ENCODE peak calls at places on chromosome 19, in ten cellular contexts. W is GM23338, R is GM23248, B is IMR-90, E is K562, T is uterus, X is ascending aorta, K is PC-3, Y is adipocyte, G is fibroblast of lung. M is an unnamed sample. For H3K36me3, the result is how much of the 10 kb centered on the place peaks cover.

GRCh38 chr19:10167459-10167858 is 27.3 kb downstream of the DNMT1 start:
- DNase-seq in W (no peak), R (no peak), B (no peak), E (no peak), T (no peak), X (no peak), K (no peak), Y (no peak), G (no peak), M (no peak)

GRCh38 chr19:35059006-35059798 is 17.7 kb downstream of the HPN start:
- DNase-seq in W (peak), R (no peak), B (no peak), E (no peak), T (no peak), X (no peak), K (no peak), Y (no peak), G (no peak), M (no peak)

GRCh38 chr19:13850910-13851753 is 25.8 kb upstream of the NANOS3 start:
- DNase-seq in W (no peak), R (peak), B (peak), E (peak), T (peak), X (peak), K (peak), Y (peak), G (peak), M (peak)

GRCh38 chr19:33332248-33332647 is 29.9 kb upstream of the CEBPA start:
- DNase-seq in W (no peak), R (no peak), B (no peak), E (no peak), T (no peak), X (no peak), K (no peak), Y (no peak), G (no peak), M (no peak)

GRCh38 chr19:46637224-46637623 is 1.2 kb upstream of the GNG8 start:
- DNase-seq in W (no peak), R (no peak), B (no peak), E (no peak), T (no peak), X (no peak), K (no peak), Y (no peak), G (no peak), M (no peak)

GRCh38 chr19:46813570-46814358 is 25.4 kb upstream of the SLC1A5 start:
- DNase-seq in W (no peak), R (no peak), B (peak), E (no peak), T (peak), X (peak), K (peak), Y (peak), G (peak), M (peak)

GRCh38 chr19:6849876-6850275 is 37.5 kb upstream of the ADGRE1 start:
- DNase-seq in W (no peak), R (no peak), B (no peak), E (no peak), T (no peak), X (no peak), K (no peak), Y (no peak), G (no peak), M (no peak)

GRCh38 chr19:57271280-57271679 is 9.0 kb upstream of the ZNF460 start:
- DNase-seq in W (no peak), R (no peak), B (no peak), E (no peak), T (no peak), X (no peak), K (no peak), Y (no peak), G (no peak), M (no peak)

GRCh38 chr19:47713046-47714021 is at the start of gene EHD2:
- DNase-seq in W (peak), R (peak), B (peak), E (peak), T (peak), X (peak), K (no peak), Y (peak), G (peak), M (peak)

GRCh38 chr19:2235396-2236284 is 489 bp downstream of the PLEKHJ1 start:
- DNase-seq in W (peak), R (peak), B (no peak), E (no peak), T (no peak), X (no peak), K (no peak), Y (peak), G (no peak), M (no peak)
- H3K36me3 ChIP-seq in W (under half), R (under half), B (under half), E (half or more), T (under half), X (under half), K (under half), Y (under half), G (under half), M (under half)

GRCh38 chr19:55867101-55867500 is 30.8 kb downstream of the NLRP4 start:
- DNase-seq in W (no peak), R (no peak), B (no peak), E (no peak), T (no peak), X (no peak), K (no peak), Y (no peak), G (no peak), M (no peak)
- H3K36me3 ChIP-seq in W (under half), R (under half), B (under half), E (under half), T (under half), X (under half), K (under half), Y (under half), G (under half), M (under half)

DNA sequence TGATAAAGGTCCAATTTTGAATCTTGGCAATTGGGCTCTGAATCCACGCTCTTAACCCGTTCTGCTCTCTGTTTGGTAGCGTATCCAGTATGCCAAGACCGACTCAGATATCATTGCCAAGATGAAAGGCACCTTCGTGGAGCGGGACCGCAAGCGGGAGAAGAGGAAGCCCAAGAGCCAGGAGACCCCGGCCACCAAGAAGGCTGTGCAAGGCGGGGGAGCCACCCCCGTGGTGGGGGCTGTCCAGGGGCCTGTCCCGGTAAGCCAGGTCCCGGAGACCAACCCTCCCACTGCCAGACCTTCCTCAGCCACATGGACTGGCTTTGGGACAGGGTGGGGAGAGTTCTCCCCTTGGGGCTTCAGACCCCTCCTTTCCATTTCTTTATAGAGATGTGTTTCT is 8.3 kb downstream of the SNRPA start:
- DNase-seq in W (no peak), R (no peak), B (no peak), E (no peak), T (no peak), X (no peak), K (no peak), Y (no peak), G (no peak), M (no peak)
- H3K36me3 ChIP-seq in W (half or more), R (half or more), B (half or more), E (half or more), T (under half), X (half or more), K (half or more), Y (half or more), G (under half), M (half or more)

GRCh38 chr19:39173502-39173991 is 23.2 kb upstream of the NCCRP1 start:
- DNase-seq in W (no peak), R (no peak), B (no peak), E (no peak), T (no peak), X (no peak), K (no peak), Y (no peak), G (no peak), M (no peak)
- H3K36me3 ChIP-seq in W (under half), R (under half), B (half or more), E (half or more), T (under half), X (half or more), K (under half), Y (under half), G (under half), M (under half)

DNA sequence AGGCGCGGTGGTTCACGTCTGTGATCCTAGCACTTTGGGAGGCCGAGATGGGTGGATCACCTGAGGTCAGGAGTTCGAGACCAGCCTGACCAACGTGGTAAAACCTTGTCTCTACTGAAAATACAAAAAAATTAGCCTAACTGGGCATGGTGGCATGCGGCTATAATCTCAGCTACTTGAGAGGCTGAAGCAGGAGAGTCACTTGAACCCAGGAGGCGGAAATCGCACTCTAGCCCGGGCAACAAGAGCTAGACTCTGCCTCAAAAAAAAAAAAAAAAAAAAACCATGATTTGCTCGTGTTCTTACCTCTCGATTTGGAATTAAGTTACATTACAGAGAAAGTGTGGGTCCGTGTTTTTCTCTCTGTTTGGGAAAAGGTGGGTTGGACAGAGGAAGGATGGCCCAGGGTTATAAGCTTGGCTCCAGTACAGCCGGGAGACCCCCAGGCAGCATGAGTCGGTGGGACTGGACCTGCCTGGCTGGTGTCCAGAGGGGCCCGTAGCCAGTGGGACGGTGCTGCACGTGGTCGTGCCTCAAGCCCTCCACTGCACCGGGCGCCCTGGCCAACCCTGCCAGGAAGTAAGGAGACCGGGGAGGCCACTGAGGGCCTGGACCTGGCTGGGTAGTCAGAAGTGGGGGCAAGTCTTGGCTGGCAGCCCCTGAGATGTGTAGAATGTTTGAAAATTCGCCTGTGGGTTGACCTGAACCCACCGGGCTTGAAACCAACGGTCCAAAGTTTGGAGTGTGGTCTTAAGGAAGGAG is 3.7 kb downstream of the RPS15 start:
- DNase-seq in W (no peak), R (no peak), B (no peak), E (no peak), T (peak), X (no peak), K (no peak), Y (no peak), G (no peak), M (no peak)
- H3K36me3 ChIP-seq in W (under half), R (under half), B (under half), E (under half), T (under half), X (under half), K (under half), Y (under half), G (under half), M (under half)

GRCh38 chr19:49534632-49535385 is 7.0 kb downstream of the RCN3 start:
- DNase-seq in W (no peak), R (no peak), B (no peak), E (no peak), T (no peak), X (no peak), K (no peak), Y (no peak), G (no peak), M (no peak)
- H3K36me3 ChIP-seq in W (under half), R (under half), B (under half), E (under half), T (under half), X (under half), K (under half), Y (half or more), G (under half), M (half or more)

GRCh38 chr19:51971624-51972023 is 15.0 kb downstream of the ZNF350 start:
- DNase-seq in W (peak), R (peak), B (peak), E (no peak), T (no peak), X (no peak), K (no peak), Y (no peak), G (peak), M (no peak)
- H3K36me3 ChIP-seq in W (half or more), R (half or more), B (half or more), E (under half), T (under half), X (half or more), K (half or more), Y (half or more), G (under half), M (half or more)

DNA sequence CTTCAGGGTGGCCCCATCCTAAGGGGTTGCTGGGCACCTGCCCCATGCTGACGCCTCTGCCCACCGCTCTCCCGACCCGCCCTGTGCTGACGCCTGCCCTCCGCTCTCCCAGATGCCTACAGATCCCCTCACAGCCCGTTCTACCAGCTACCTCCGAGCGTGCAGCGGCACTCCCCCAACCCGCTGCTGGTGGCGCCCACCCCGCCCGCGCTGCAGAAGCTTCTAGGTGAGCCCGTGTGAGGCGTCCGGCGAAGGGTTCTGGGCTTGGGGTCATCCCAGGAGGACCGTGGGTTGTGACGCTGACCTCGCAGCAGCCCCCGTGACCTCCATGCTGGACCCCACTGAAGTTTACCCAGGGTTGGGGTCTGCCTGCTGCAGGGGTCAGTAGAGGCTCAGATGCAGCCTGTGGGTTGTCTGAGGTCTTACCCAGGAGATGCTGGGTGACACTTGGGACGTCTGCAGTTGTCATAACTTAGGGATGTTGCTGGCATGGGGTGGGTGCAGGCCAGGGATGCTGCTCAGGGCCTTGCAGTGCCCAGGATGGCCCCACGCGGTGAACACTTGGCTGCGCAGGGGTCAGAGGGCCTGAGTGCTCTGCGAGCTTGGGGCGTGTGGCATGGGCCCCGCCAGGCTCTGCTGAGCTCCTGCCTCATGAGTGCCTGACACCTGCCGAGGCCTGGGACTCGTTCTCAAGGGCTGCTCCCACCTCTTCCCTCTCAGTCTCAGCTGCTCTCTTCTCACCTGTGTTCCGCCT is 25.0 kb downstream of the PLEKHJ1 start:
- DNase-seq in W (no peak), R (no peak), B (no peak), E (no peak), T (no peak), X (no peak), K (no peak), Y (no peak), G (no peak), M (no peak)
- H3K36me3 ChIP-seq in W (under half), R (under half), B (half or more), E (half or more), T (under half), X (half or more), K (under half), Y (half or more), G (half or more), M (half or more)